ENCODE peak calls at places on chromosomes 6 and 20, in four cellular contexts. A is A549, J is AG04450, R is left ventricle myocardium inferior. I is an unnamed sample.

GRCh38 chr6:131960371-131961133 is 9.4 kb upstream of the CCN2 start:
- DNase-seq in A (no peak), J (no peak), R (no peak), I (no peak)

GRCh38 chr6:26197736-26198625 is 110.8 kb downstream of the HFE start:
- DNase-seq in A (no peak), J (no peak), R (no peak), I (no peak)

GRCh38 chr6:157990321-157991066 is 8.8 kb downstream of the SYNJ2 start:
- DNase-seq in A (no peak), J (no peak), R (no peak), I (no peak)

GRCh38 chr6:161963634-161964244 is 689.9 kb upstream of the AGPAT4 start:
- DNase-seq in A (no peak), J (no peak), R (no peak), I (no peak)

GRCh38 chr6:37624121-37624520 is 73.6 kb downstream of the MDGA1 start:
- DNase-seq in A (peak), J (no peak), R (no peak), I (no peak)

GRCh38 chr20:37397076-37397953 is 51.4 kb downstream of the SRC start:
- DNase-seq in A (peak), J (no peak), R (no peak), I (no peak)

GRCh38 chr6:6825986-6826901 is 237.7 kb downstream of the LY86 start:
- DNase-seq in A (no peak), J (no peak), R (peak), I (no peak)

GRCh38 chr6:163904161-163904560 is 489.6 kb downstream of the QKI start:
- DNase-seq in A (no peak), J (no peak), R (no peak), I (no peak)

GRCh38 chr6:139539852-139540251 is 165.4 kb upstream of the CITED2 start:
- DNase-seq in A (peak), J (peak), R (peak), I (no peak)

GRCh38 chr6:29576056-29576455 is 8.9 kb upstream of the OR2H2 start:
- DNase-seq in A (no peak), J (no peak), R (no peak), I (no peak)

GRCh38 chr6:109454483-109455160 is 950 bp downstream of the MICAL1 start:
- DNase-seq in A (no peak), J (no peak), R (no peak), I (no peak)

GRCh38 chr20:56987992-56988391 is 278.4 kb downstream of the BMP7 start:
- DNase-seq in A (no peak), J (no peak), R (no peak), I (no peak)

GRCh38 chr20:36849333-36850065 is 26.4 kb upstream of the TLDC2 start:
- DNase-seq in A (no peak), J (no peak), R (no peak), I (no peak)

GRCh38 chr20:18524646-18525045 is 16.9 kb downstream of the SEC23B start:
- DNase-seq in A (no peak), J (no peak), R (no peak), I (no peak)

GRCh38 chr6:29510202-29510601 is 22.4 kb upstream of the MAS1L start:
- DNase-seq in A (no peak), J (no peak), R (no peak), I (no peak)

GRCh38 chr20:58192567-58192966 is 35.9 kb downstream of the ANKRD60 start:
- DNase-seq in A (no peak), J (no peak), R (no peak), I (no peak)

GRCh38 chr20:46708172-46708860 is 1.1 kb upstream of the SLC2A10 start:
- DNase-seq in A (no peak), J (no peak), R (no peak), I (no peak)

GRCh38 chr6:44696099-44696498 is 308.6 kb downstream of the CDC5L start:
- DNase-seq in A (no peak), J (no peak), R (no peak), I (no peak)

GRCh38 chr6:144104898-144105487 is 9.6 kb upstream of the SF3B5 start:
- DNase-seq in A (peak), J (peak), R (no peak), I (peak)

GRCh38 chr6:45327956-45328522 is at the start of gene RUNX2:
- DNase-seq in A (no peak), J (peak), R (no peak), I (no peak)

DNA sequence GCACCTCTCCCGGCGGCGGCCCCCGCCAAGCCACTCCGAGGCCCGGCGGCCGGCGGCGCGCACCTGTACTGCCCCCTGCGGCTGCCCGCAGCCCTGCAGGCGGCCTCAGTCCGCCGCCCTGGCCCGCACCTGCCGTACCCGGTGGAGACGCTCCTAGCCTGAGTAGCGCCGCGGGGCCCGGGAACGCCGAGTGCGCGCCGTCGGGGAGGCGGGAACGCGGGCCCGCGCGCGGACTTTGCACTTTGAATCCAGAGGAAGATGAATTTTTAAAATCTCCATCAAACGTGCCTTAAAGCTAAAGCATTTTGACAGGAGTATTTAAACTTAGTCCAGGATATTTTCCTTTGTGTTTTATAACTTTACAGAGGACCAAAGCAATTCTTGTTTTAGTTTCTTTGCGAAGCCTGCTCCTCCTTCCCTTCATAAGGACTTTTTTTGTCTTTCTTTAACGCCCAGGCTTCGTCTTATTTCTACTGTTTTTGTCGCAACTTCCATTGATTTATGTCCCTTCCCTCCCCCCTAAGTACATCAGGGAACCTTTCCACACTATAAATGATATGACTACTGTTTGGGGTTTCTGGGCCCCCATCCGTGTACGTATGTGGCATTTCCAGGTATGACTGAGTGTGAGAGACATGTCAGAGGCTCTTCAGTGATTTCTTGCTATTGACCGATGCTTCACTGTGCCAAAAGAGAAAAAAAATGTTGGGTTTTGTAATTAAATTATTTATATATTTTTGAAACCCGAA is 2.0 kb downstream of the FOXQ1 start:
- DNase-seq in A (no peak), J (no peak), R (no peak), I (no peak)
- H3K4me3 ChIP-seq in A (peak), J (no peak), R (no peak), I (no peak)

GRCh38 chr6:42259286-42259685 is 41.6 kb upstream of the MRPS10 start:
- DNase-seq in A (no peak), J (no peak), R (no peak), I (no peak)
- H3K4me3 ChIP-seq in A (no peak), J (no peak), R (no peak), I (no peak)

DNA sequence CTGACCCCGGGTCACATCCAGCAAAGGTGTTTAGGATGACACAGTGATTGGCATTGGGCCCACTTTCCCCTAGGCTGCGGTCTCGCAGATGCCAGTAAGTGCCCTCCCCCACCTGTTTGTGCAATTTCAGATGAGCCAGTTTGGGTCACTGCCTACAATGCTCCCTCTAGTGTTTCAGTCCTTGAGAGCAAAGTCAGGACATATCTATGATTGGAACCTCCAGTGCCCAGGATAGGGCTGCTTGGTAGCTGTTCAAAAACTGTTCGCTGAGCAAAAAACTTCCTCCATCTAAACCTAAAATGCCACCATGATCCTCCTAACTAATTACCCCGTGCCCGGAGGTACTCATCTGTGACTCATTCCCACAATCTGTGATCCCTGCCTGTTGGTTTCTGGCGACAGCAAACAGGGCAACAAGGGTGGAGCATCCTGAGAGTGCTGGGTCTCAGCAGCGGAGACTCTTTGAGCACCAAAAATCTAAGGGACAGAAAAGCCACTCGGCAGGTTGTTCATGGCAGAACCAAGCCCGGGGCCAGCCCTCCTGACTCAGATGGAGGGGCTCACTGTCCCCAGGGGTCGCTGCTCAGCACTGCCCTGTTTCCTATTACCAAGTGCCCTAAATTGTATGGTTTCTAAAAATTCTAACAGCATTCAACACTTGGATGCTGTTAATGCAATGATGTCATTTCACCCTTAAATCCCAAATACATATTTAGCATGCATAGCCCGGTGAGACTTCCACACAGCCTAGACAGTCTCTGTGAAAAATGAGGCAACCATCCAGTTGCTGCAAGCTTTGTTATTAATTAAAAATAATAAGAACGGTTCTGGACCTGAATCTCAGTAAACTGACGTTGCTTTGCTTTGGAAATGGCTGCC is 5.0 kb downstream of the VSX1 start:
- DNase-seq in A (peak), J (no peak), R (no peak), I (peak)
- H3K4me3 ChIP-seq in A (peak), J (peak), R (peak), I (no peak)

DNA sequence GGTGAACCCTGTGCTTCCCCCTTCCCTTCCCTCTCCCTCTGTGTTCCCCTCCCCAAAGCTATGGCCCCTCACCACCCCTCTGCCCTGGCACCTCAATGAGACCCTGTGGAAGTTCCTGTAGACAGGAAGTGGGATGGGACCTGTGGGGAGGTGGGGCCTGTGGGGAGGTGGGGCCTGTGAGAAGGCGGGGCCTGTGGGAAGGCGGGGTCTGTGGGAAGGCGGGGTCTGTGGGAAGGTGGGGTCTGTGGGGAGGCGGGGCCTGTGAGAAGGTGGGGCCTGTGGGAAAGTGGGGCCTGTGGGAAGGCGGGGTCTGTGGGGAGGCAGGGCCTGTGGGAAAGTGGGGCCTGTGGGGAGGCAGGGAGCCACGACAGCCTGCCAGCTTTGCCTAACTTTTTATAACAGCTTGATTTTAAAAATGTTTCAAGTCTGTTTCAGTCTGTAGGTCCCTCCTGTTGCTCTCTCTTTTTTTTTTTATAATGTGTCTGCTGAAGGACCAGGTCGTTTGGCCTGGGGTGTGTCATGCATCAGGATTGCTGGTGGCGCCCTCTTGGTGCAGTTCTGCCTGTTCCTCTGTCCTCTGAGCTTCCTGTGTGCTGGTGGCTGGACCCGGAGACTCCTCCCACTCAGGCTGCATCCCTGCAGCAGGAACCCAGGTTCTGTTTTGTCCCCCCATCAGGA is 70.5 kb upstream of the SLCO4A1 start:
- DNase-seq in A (no peak), J (no peak), R (no peak), I (no peak)
- H3K4me3 ChIP-seq in A (no peak), J (no peak), R (no peak), I (no peak)

I was measured in LNCaP clone FGC.